ENCODE peak calls at places on chromosome 2, in ten cellular contexts. Y is cardiac muscle cell; O is ascending aorta; W is neural progenitor cell; S is esophagus squamous epithelium; V is IMR-90; C is pancreas; D is AG04449; M is fibroblast of lung; G is CD8-positive, alpha-beta T cell. P is an unnamed sample.

GRCh38 chr2:67255933-67256615 is 141.1 kb upstream of the ETAA1 start:
- DNase-seq in Y (peak), G (no peak), D (peak), C (no peak), S (no peak), M (peak), V (peak), W (no peak), O (no peak), P (no peak)

GRCh38 chr2:3242747-3243369 is 134.8 kb downstream of the EIPR1 start:
- DNase-seq in S (no peak), W (no peak), V (peak), G (peak), Y (peak), O (no peak), M (peak), D (no peak), C (no peak), P (no peak)

GRCh38 chr2:200286578-200286977 is 19.9 kb upstream of the SPATS2L start:
- DNase-seq in W (no peak), Y (no peak), V (no peak), D (no peak), G (no peak), M (no peak), O (no peak), C (no peak), S (no peak), P (no peak)

GRCh38 chr2:191665286-191665685 is 12.7 kb upstream of the NABP1 start:
- DNase-seq in V (peak), D (no peak), S (no peak), C (no peak), O (no peak), Y (peak), M (no peak), G (no peak), W (no peak), P (no peak)

GRCh38 chr2:230891509-230891908 is 26.8 kb downstream of the ITM2C start:
- DNase-seq in S (no peak), Y (no peak), C (no peak), M (no peak), O (no peak), W (no peak), V (no peak), D (no peak), G (no peak), P (no peak)

GRCh38 chr2:73156539-73157124 is 43.9 kb upstream of the RAB11FIP5 start:
- DNase-seq in O (no peak), S (no peak), M (peak), C (peak), D (no peak), V (peak), Y (peak), W (peak), G (no peak), P (peak)

GRCh38 chr2:25257931-25258771 is 83.6 kb downstream of the DNMT3A start:
- DNase-seq in C (no peak), S (no peak), O (no peak), M (no peak), W (peak), V (no peak), G (no peak), D (no peak), Y (no peak), P (no peak)

GRCh38 chr2:176187306-176188217 is 906 bp upstream of the HOXD1 start:
- DNase-seq in Y (no peak), W (peak), M (no peak), D (no peak), O (no peak), C (peak), S (no peak), G (no peak), V (no peak), P (no peak)

GRCh38 chr2:239488078-239488590 is 87.3 kb upstream of the HDAC4 start:
- DNase-seq in V (no peak), M (no peak), C (no peak), Y (no peak), O (no peak), G (no peak), S (no peak), D (no peak), W (no peak), P (no peak)

GRCh38 chr2:42949125-42949524 is 156.7 kb upstream of the HAAO start:
- DNase-seq in Y (no peak), M (no peak), D (no peak), S (no peak), V (no peak), O (no peak), G (no peak), W (no peak), C (no peak), P (no peak)

GRCh38 chr2:237864030-237864931 is 4.9 kb downstream of the RAMP1 start:
- DNase-seq in G (no peak), V (no peak), S (no peak), M (no peak), W (no peak), D (no peak), Y (no peak), O (no peak), C (peak), P (no peak)

GRCh38 chr2:131034122-131035051 is 58.9 kb downstream of the FAM168B start:
- DNase-seq in W (peak), D (no peak), V (peak), Y (peak), C (peak), S (no peak), G (peak), O (no peak), M (no peak), P (peak)

GRCh38 chr2:207635468-207636200 is 10.4 kb upstream of the METTL21A start:
- DNase-seq in S (no peak), Y (peak), O (no peak), W (no peak), C (no peak), G (no peak), V (peak), M (no peak), D (no peak), P (no peak)

GRCh38 chr2:80525152-80525551 is 220.6 kb upstream of the LRRTM1 start:
- DNase-seq in C (no peak), S (no peak), M (no peak), V (no peak), W (no peak), Y (no peak), G (no peak), D (no peak), O (no peak), P (no peak)

GRCh38 chr2:161250864-161251436 is 57.3 kb upstream of the PSMD14 start:
- DNase-seq in G (no peak), Y (peak), W (peak), D (no peak), V (peak), S (no peak), O (no peak), C (no peak), M (peak), P (no peak)

GRCh38 chr2:64143154-64144056 is 815 bp downstream of the PELI1 start:
- DNase-seq in W (peak), D (no peak), M (peak), O (no peak), V (peak), S (no peak), Y (peak), G (peak), C (no peak), P (no peak)

GRCh38 chr2:120375251-120376020 is 29.5 kb downstream of the INHBB start:
- DNase-seq in M (no peak), V (no peak), Y (no peak), W (no peak), S (no peak), G (no peak), O (no peak), D (no peak), C (peak), P (no peak)

GRCh38 chr2:159677654-159678053 is 34.7 kb upstream of the MARCHF7 start:
- DNase-seq in G (no peak), D (no peak), V (peak), M (peak), O (no peak), Y (peak), W (no peak), C (no peak), S (no peak), P (no peak)

GRCh38 chr2:65015731-65016130 is 26.5 kb downstream of the SLC1A4 start:
- DNase-seq in D (no peak), C (no peak), Y (no peak), V (no peak), S (no peak), M (no peak), W (peak), O (no peak), G (no peak), P (no peak)

GRCh38 chr2:47486858-47487497 is 84.0 kb downstream of the MSH2 start:
- DNase-seq in M (no peak), V (peak), D (no peak), O (no peak), S (no peak), G (no peak), C (no peak), W (no peak), Y (no peak), P (no peak)

GRCh38 chr2:54560146-54560881 is 104.2 kb downstream of the SPTBN1 start:
- DNase-seq in Y (peak), D (no peak), S (no peak), V (peak), G (peak), M (peak), W (peak), O (no peak), C (no peak), P (no peak)

GRCh38 chr2:182915369-182916326 is 49.2 kb upstream of the FRZB start:
- DNase-seq in M (peak), G (no peak), Y (peak), W (no peak), C (no peak), D (peak), S (no peak), O (no peak), V (peak), P (no peak)

GRCh38 chr2:7269993-7270392 is 352.8 kb downstream of the RNF144A start:
- DNase-seq in M (no peak), W (no peak), D (no peak), V (no peak), G (no peak), Y (no peak), C (no peak), O (no peak), S (no peak), P (no peak)

GRCh38 chr2:189441709-189442074 is 418 bp downstream of the WDR75 start:
- DNase-seq in C (no peak), V (no peak), G (no peak), O (no peak), Y (no peak), M (no peak), D (no peak), W (no peak), S (no peak), P (no peak)

GRCh38 chr2:30147196-30147714 is 448 bp downstream of the YPEL5 start:
- DNase-seq in O (no peak), W (peak), M (no peak), Y (no peak), S (no peak), V (no peak), C (no peak), G (no peak), D (no peak), P (peak)

GRCh38 chr2:36267194-36267593 is 88.4 kb upstream of the CRIM1 start:
- DNase-seq in V (no peak), W (no peak), G (no peak), D (no peak), Y (no peak), O (no peak), M (no peak), C (no peak), S (no peak), P (no peak)

GRCh38 chr2:36271266-36271665 is 84.3 kb upstream of the CRIM1 start:
- DNase-seq in Y (no peak), M (no peak), S (no peak), D (no peak), V (no peak), O (no peak), W (no peak), C (no peak), G (no peak), P (no peak)

GRCh38 chr2:36270758-36271157 is 84.8 kb upstream of the CRIM1 start:
- DNase-seq in O (no peak), G (no peak), W (peak), C (no peak), D (no peak), M (no peak), S (no peak), V (no peak), Y (no peak), P (no peak)

DNA sequence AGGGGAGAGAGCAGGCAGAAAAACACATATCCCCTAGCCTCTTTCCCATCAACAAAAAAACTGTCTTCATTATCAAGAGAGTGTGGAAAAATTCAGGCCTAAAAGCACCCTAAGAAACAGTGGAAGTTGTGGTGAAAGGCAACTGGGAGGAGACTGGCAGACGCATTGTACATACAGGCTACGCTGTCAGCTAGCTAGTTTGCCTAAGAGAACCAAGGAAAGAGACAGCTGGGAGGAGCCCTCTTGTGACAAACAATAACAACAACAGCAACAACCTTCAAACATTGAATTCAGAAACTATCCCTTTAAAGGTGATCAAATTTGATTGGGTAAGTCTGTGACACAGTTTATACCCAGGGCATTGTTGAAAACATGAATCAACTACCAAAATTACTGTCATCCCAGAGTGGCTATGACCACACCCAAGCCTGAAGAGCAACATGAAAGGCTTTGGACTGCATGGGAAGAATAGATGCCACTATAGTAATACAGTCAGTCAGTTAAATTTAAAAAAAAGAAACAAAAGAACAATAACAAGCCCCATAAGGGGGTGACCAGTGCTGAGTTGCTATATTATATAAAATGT is 88.9 kb upstream of the CRIM1 start:
- DNase-seq in W (peak), D (no peak), Y (no peak), O (no peak), S (no peak), M (no peak), G (no peak), V (no peak), C (no peak), P (no peak)
- TF ChIP-seq CTCF in W (no peak), D (no peak), Y (no peak), O (no peak), S (no peak), M (no peak), G (no peak), V (no peak), C (no peak), P (no peak)

DNA sequence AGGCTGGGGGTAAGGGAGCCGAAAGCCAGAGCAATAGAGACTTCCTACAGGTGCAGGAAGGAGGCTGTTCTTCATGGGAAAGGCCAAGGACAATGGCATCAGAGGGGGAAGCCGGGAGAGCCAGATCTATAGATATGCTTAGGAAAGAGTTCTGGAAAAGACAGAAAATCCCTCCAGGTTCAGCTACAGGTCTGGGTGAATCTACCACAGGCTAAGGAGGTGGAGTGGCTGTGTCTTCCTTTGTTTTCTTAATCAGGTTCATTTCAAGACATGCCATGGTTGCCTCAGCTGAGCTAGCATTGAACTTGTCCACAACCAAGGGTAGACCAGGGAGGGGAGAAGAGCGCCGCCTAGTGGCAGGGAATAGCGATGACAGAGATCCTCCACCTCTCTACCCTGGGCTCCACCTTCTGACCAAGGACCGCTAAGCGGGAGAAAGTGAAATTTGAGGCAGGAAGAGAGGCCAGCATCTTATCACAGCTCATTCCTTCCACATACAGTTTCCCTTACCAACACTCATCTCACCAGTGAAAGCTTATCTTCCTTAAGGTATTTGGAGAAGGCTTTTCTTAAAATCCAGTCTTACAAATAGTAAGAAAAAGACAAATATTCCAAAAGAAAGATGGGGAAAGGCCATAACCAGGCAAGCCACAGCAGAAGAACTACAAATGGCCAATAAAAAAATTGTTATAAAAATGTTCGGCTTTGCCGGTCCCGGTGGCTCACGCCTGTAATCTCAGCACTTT is 74.2 kb downstream of the VIT start:
- DNase-seq in D (no peak), M (peak), O (no peak), C (no peak), W (peak), G (no peak), Y (peak), S (no peak), V (peak), P (peak)
- TF ChIP-seq CTCF in D (peak), M (peak), O (no peak), C (no peak), W (peak), G (peak), Y (peak), S (peak), V (peak), P (peak)

GRCh38 chr2:168119519-168120141 is 127.8 kb downstream of the STK39 start:
- DNase-seq in M (peak), D (peak), W (peak), O (no peak), V (peak), Y (peak), C (no peak), S (no peak), G (no peak), P (peak)
- TF ChIP-seq CTCF in M (peak), D (peak), W (peak), O (peak), V (peak), Y (peak), C (peak), S (peak), G (peak), P (peak)

GRCh38 chr2:144890828-144891227 is 370.9 kb upstream of the ZEB2 start:
- DNase-seq in V (peak), Y (peak), D (no peak), W (no peak), C (no peak), G (no peak), M (peak), S (no peak), O (no peak), P (no peak)

GRCh38 chr2:144889348-144889747 is 369.4 kb upstream of the ZEB2 start:
- DNase-seq in D (no peak), G (no peak), O (no peak), C (no peak), M (no peak), Y (no peak), S (no peak), W (no peak), V (no peak), P (no peak)

GRCh38 chr2:144894612-144895300 is 374.8 kb upstream of the ZEB2 start:
- DNase-seq in G (no peak), C (no peak), M (no peak), V (no peak), O (no peak), S (no peak), W (peak), D (no peak), Y (no peak), P (no peak)
- TF ChIP-seq CTCF in G (no peak), C (no peak), M (no peak), V (no peak), O (no peak), S (no peak), W (no peak), D (no peak), Y (no peak), P (no peak)

DNA sequence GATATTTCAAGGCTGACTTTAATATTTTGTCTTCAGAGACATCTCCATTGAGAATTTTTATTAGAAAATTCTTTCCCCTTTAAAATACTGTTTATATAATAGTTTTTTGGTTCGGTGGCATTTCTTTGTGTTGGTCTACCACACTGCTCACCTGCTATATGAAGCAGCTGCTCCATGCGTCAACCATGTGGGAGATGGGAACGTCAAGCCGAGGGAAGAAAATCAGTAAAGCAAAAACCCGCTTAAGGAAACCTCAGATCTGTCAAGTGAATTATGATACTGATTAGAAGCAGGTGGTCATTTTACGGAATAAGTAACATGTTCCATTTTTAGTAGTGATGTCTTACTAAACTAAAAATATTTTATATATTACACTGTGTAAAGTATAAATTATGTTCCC is 5.6 kb upstream of the TMEM17 start:
- DNase-seq in C (no peak), D (no peak), M (no peak), Y (no peak), O (no peak), G (no peak), S (no peak), V (no peak), W (no peak), P (no peak)
- TF ChIP-seq CTCF in C (no peak), D (no peak), M (no peak), Y (no peak), O (no peak), G (no peak), S (no peak), V (no peak), W (no peak), P (no peak)

P was measured in neural crest cell.